ENCODE peak calls at places on chromosome 2, in nine cellular contexts. U is OCI-LY7, G is colonic mucosa, F is upper lobe of right lung, W is MM.1S, H is tibial nerve, E is heart right ventricle, T is Peyer's patch, P is right atrium auricular region. D is an unnamed sample.

GRCh38 chr2:234994340-234995321 is 42.8 kb downstream of the SH3BP4 start:
- DNase-seq in G (no peak), U (peak; percentile 4), F (no peak), H (no peak), T (no peak), E (no peak), P (no peak), W (no peak), D (no peak)

GRCh38 chr2:20490300-20491181 is 43.7 kb downstream of the RHOB start:
- DNase-seq in E (no peak), U (no peak), T (no peak), H (peak; percentile 60), W (no peak), P (peak; percentile 81), G (no peak), F (peak; percentile 46), D (no peak)

GRCh38 chr2:209648714-209649113 is 122.9 kb upstream of the UNC80 start:
- DNase-seq in E (no peak), G (no peak), U (no peak), T (no peak), H (no peak), P (no peak), W (no peak), F (no peak), D (no peak)

GRCh38 chr2:233912799-233913423 is 4.3 kb upstream of the TRPM8 start:
- DNase-seq in H (no peak), G (peak; percentile 22), U (peak; percentile 23), E (no peak), W (no peak), P (no peak), F (no peak), T (no peak), D (no peak)

GRCh38 chr2:25966531-25967265 is 15.6 kb downstream of the KIF3C start:
- DNase-seq in T (no peak), W (no peak), F (no peak), P (no peak), U (no peak), G (no peak), H (no peak), E (no peak), D (no peak)

GRCh38 chr2:139763705-139764104 is 983.5 kb upstream of the NXPH2 start:
- DNase-seq in U (no peak), F (no peak), W (no peak), T (no peak), H (no peak), G (no peak), E (no peak), P (no peak), D (no peak)

GRCh38 chr2:45923701-45924100 is 272.2 kb downstream of the PRKCE start:
- DNase-seq in W (no peak), T (no peak), U (no peak), P (no peak), E (no peak), F (no peak), G (no peak), H (no peak), D (no peak)

GRCh38 chr2:36695746-36696415 is 626 bp upstream of the VIT start:
- DNase-seq in T (no peak), P (no peak), E (no peak), H (no peak), F (no peak), G (no peak), W (no peak), U (no peak), D (no peak)

GRCh38 chr2:223044092-223044836 is 7.7 kb upstream of the KCNE4 start:
- DNase-seq in U (no peak), H (no peak), P (no peak), F (no peak), E (no peak), G (no peak), T (no peak), W (no peak), D (no peak)

DNA sequence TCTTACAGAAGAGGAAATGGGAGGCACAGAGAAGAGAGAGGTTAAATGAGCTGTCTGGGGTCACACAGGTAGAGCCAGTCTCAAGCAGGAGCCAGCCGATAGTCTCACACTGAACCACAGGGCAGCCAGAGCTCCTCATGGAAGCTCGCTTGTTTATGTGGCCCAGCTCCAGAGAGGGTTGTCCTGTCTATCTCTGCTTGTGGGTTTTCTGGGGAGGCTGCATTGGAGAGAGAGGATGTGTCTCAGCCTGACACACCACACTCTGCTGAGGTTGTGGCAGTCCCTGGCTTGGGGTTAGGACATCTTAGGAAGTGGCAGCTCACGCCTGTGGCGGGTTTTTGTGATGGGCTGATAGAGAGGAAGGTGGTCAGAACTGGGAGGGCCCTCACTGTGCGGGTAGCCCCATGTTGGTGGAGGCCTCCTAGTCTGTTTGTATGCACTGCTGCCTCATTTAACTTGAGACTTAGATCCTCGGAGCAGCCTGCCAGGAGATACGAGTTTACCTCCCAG is 52.3 kb downstream of the TCF7L1 start:
- DNase-seq in U (no peak), E (no peak), W (no peak), P (no peak), H (no peak), F (no peak), T (no peak), G (no peak), D (no peak)
- H3K27ac ChIP-seq in U (no peak overlapping the region), E (no peak overlapping the region), W (no peak overlapping the region), P (no peak overlapping the region), H (no peak overlapping the region), F (no peak overlapping the region), T (no peak overlapping the region), G (no peak overlapping the region), D (no peak overlapping the region)

GRCh38 chr2:67400560-67401464 is 3.7 kb downstream of the ETAA1 start:
- DNase-seq in T (no peak), E (no peak), F (no peak), U (no peak), H (no peak), P (no peak), G (no peak), W (no peak), D (no peak)
- H3K36me3 ChIP-seq in T (peaks cover 28% of the 10 kb centered on the region), E (peaks cover 5% of the 10 kb centered on the region), F (peaks cover 30% of the 10 kb centered on the region), U (peaks cover 62% of the 10 kb centered on the region), H (peaks cover 25% of the 10 kb centered on the region), P (peaks cover 32% of the 10 kb centered on the region), G (no peaks in the 10 kb centered on the region), W (peaks cover 9% of the 10 kb centered on the region), D (peaks cover 24% of the 10 kb centered on the region)

GRCh38 chr2:28663359-28663758 is 88.3 kb upstream of the PPP1CB start:
- DNase-seq in E (no peak), G (no peak), U (no peak), W (no peak), P (no peak), H (no peak), F (no peak), T (no peak), D (no peak)

GRCh38 chr2:28662468-28663095 is 89.0 kb upstream of the PPP1CB start:
- DNase-seq in F (no peak), W (no peak), T (no peak), G (peak; percentile 74), H (no peak), U (no peak), P (peak; percentile 89), E (no peak), D (no peak)

GRCh38 chr2:28661589-28662001 is 90.0 kb upstream of the PPP1CB start:
- DNase-seq in H (peak; percentile 65), U (no peak), P (peak; percentile 87), E (peak; percentile 84), T (no peak), G (peak; percentile 85), W (no peak), F (no peak), D (no peak)

GRCh38 chr2:28664120-28664842 is 87.3 kb upstream of the PPP1CB start:
- DNase-seq in E (no peak), P (no peak), F (no peak), G (peak; percentile 79), T (no peak), H (no peak), U (no peak), W (no peak), D (peak; percentile 89)

DNA sequence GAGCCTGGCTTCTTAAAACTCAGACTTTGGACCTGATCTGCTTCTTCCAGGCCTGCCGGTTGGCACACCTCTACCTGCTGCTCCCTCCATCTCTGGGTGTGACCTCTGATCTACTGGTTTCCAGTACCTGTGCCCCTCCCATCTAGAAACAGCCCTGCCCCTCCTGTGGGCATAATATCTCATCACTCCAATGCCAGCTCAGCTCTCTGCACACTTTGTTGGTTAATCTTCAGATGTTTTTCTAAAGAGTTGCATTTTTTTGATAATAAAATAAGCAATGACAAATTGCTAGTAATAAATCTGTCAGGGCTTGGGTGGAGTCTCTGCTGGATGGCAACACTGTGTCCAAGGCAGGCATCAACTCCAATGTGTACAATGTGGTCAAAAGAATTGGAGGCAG is 89.6 kb upstream of the PPP1CB start:
- DNase-seq in E (no peak), F (no peak), P (no peak), T (no peak), G (peak; percentile 91), U (no peak), W (no peak), H (no peak), D (no peak)
- H3K4me3 ChIP-seq in E (no peak overlapping the region), F (no peak overlapping the region), P (no peak overlapping the region), T (no peak overlapping the region), G (no peak overlapping the region), U (no peak overlapping the region), W (no peak overlapping the region), H (no peak overlapping the region), D (no peak overlapping the region)

GRCh38 chr2:53511549-53511948 is 256.1 kb upstream of the CHAC2 start:
- DNase-seq in G (no peak), W (no peak), T (no peak), F (no peak), E (no peak), U (no peak), P (no peak), H (no peak), D (no peak)

GRCh38 chr2:53513167-53513666 is 254.4 kb upstream of the CHAC2 start:
- DNase-seq in H (no peak), T (no peak), F (no peak), W (no peak), P (no peak), U (no peak), G (no peak), E (no peak), D (no peak)

GRCh38 chr2:53515435-53516332 is 251.9 kb upstream of the CHAC2 start:
- DNase-seq in W (no peak), E (no peak), H (no peak), F (no peak), P (no peak), T (no peak), U (no peak), G (no peak), D (peak; percentile 69)

GRCh38 chr2:53509827-53510785 is 257.5 kb upstream of the CHAC2 start:
- DNase-seq in T (no peak), G (no peak), P (no peak), H (no peak), F (no peak), E (no peak), W (no peak), U (no peak), D (no peak)

DNA sequence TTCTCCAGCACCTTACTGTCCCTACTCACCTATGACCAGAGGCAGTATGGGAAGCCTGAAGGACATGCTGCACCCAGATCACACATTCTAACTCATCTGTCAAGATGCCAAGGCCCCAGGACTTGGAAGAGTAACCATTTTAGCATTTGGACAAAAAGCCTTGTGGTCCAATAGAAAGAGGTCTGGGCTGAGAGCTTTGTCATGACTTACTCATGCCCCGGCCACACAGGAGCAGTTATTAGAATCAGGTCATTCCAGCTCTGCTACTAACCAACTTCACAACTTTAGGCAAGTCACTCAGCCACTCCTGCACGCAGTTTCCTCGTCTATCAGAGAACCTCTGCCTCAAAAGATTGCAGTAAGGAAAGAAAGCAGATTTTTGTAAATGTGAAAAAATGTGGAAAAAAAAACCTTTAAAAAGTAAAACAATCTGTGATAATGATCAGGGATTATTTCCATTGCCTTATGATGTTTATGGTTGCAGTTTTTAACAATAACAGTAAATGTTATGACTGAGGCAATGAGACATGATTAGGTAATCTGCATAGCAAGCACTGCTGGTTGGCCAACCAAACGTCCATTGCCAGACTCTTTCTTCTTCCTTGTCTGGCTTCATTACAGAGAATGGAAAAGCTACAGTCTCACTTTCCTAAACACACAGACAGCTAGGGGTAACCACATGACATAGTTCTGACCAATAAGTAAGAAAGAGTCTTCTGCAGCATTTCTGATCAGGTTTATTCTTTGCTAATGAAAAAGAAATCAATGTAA is 255.3 kb upstream of the CHAC2 start:
- DNase-seq in G (no peak), U (no peak), P (no peak), T (no peak), E (no peak), F (no peak), W (no peak), H (no peak), D (no peak)
- H3K27ac ChIP-seq in G (no peak overlapping the region), U (no peak overlapping the region), P (no peak overlapping the region), T (no peak overlapping the region), E (no peak overlapping the region), F (no peak overlapping the region), W (no peak overlapping the region), H (no peak overlapping the region), D (no peak overlapping the region)